ENCODE peak calls at places on chromosomes 1 and 21, in seven cellular contexts. M is effector memory CD8-positive, alpha-beta T cell; A is activated CD8-positive, alpha-beta T cell treated with anti-CD3 and anti-CD28 coated beads for 36 hours; Y is Right ventricle myocardium superior; Z is naive thymus-derived CD8-positive, alpha-beta T cell; R is natural killer cell; F is gastroesophageal sphincter. V is an unnamed sample.

GRCh38 chr1:31626451-31627202 is 9.1 kb downstream of the HCRTR1 start:
- ATAC-seq in A (no peak), Y (peak), Z (no peak), R (no peak), M (no peak), F (no peak), V (no peak)

GRCh38 chr1:67213164-67213563 is 46.9 kb downstream of the IL23R start:
- ATAC-seq in F (no peak), A (peak), Y (no peak), M (no peak), Z (no peak), R (peak), V (no peak)

GRCh38 chr1:93658188-93658587 is 23.4 kb downstream of the BCAR3 start:
- ATAC-seq in R (no peak), Z (no peak), F (no peak), Y (no peak), A (no peak), M (no peak), V (peak)

GRCh38 chr1:205576805-205577761 is 54.7 kb downstream of the ELK4 start:
- ATAC-seq in F (no peak), M (no peak), Y (no peak), Z (no peak), R (no peak), A (no peak), V (no peak)

GRCh38 chr1:15062479-15063099 is 91.0 kb upstream of the TMEM51 start:
- ATAC-seq in M (no peak), Y (no peak), F (no peak), R (no peak), Z (no peak), A (no peak), V (no peak)

GRCh38 chr1:32714277-32714676 is 11.7 kb upstream of the SYNC start:
- ATAC-seq in Y (no peak), A (no peak), R (no peak), F (no peak), Z (no peak), M (no peak), V (no peak)

GRCh38 chr21:38669186-38669585 is 136.5 kb upstream of the ETS2 start:
- ATAC-seq in Y (no peak), Z (no peak), F (no peak), R (no peak), A (no peak), M (no peak), V (no peak)

GRCh38 chr1:221522440-221523050 is 219.3 kb downstream of the DUSP10 start:
- ATAC-seq in Y (no peak), F (no peak), M (no peak), Z (no peak), R (no peak), A (peak), V (no peak)

GRCh38 chr1:206524739-206525364 is 17.5 kb downstream of the RASSF5 start:
- ATAC-seq in R (no peak), A (peak), F (no peak), M (peak), Y (no peak), Z (no peak), V (no peak)

GRCh38 chr1:77664923-77665516 is 17.4 kb downstream of the ZZZ3 start:
- ATAC-seq in M (no peak), Z (no peak), A (no peak), R (no peak), F (no peak), Y (peak), V (no peak)

GRCh38 chr1:202317941-202318925 is 23.5 kb downstream of the UBE2T start:
- ATAC-seq in M (no peak), Y (no peak), R (no peak), Z (no peak), F (no peak), A (no peak), V (no peak)

GRCh38 chr1:221397606-221398005 is 344.3 kb downstream of the DUSP10 start:
- ATAC-seq in M (no peak), R (peak), Y (no peak), Z (no peak), F (no peak), A (no peak), V (no peak)

GRCh38 chr1:220880726-220881506 is 1.7 kb downstream of the HLX start:
- ATAC-seq in A (no peak), M (no peak), F (no peak), Y (no peak), Z (no peak), R (peak), V (no peak)

GRCh38 chr1:51193564-51193963 is 42.5 kb upstream of the RNF11 start:
- ATAC-seq in R (no peak), F (no peak), Z (no peak), A (no peak), M (no peak), Y (no peak), V (no peak)

GRCh38 chr1:31249854-31250253 is 10.2 kb upstream of the NKAIN1 start:
- ATAC-seq in Y (no peak), R (no peak), M (no peak), A (no peak), F (no peak), Z (no peak), V (no peak)

GRCh38 chr21:19343711-19344110 is 940.1 kb upstream of the TMPRSS15 start:
- ATAC-seq in A (no peak), Z (no peak), R (no peak), Y (no peak), M (no peak), F (no peak), V (peak)

GRCh38 chr1:170664283-170664827 is 424 bp downstream of the PRRX1 start:
- ATAC-seq in M (no peak), Z (no peak), F (peak), Y (peak), R (no peak), A (peak), V (no peak)

V was measured in activated CD4-positive, CD25-positive, alpha-beta regulatory T cell treated with anti-CD3 and anti-CD28 coated beads, Interleukin-2, amount 50 U/mL, for 24 hours.